ENCODE peak calls at places on chromosomes 2 and 18, in four cellular contexts. I is neuronal stem cell, S is H9, Q is IMR-90. K is an unnamed sample.

GRCh38 chr2:63763336-63764056 is 78.2 kb upstream of the UGP2 start:
- DNase-seq in I (no peak), S (no peak), Q (peak; percentile 28), K (peak; percentile 20)

GRCh38 chr2:98188351-98189046 is 101.5 kb downstream of the VWA3B start:
- DNase-seq in I (no peak), S (no peak), Q (no peak), K (no peak)

GRCh38 chr2:240922982-240923537 is 16.9 kb downstream of the CROCC2 start:
- DNase-seq in I (no peak), S (peak; percentile 19), Q (no peak), K (no peak)

GRCh38 chr2:3737128-3737527 is 33.8 kb downstream of the DCDC2C start:
- DNase-seq in I (no peak), S (no peak), Q (no peak), K (no peak)

GRCh38 chr2:113068706-113069485 is 1.1 kb downstream of the IL1F10 start:
- DNase-seq in I (no peak), S (no peak), Q (no peak), K (no peak)

GRCh38 chr18:77597726-77598125 is 348.1 kb downstream of the GALR1 start:
- DNase-seq in I (no peak), S (no peak), Q (no peak), K (no peak)

GRCh38 chr2:157853211-157853610 is 22.9 kb downstream of the ACVR1 start:
- DNase-seq in I (no peak), S (no peak), Q (no peak), K (no peak)

GRCh38 chr2:171598713-171599319 is 76.5 kb downstream of the CYBRD1 start:
- DNase-seq in I (peak; percentile 36), S (peak; percentile 39), Q (peak; percentile 77), K (peak; percentile 76)

GRCh38 chr2:207133493-207133861 is 32.3 kb downstream of the KLF7 start:
- DNase-seq in I (no peak), S (no peak), Q (no peak), K (no peak)

GRCh38 chr18:73270919-73271318 is 403.1 kb upstream of the NETO1 start:
- DNase-seq in I (no peak), S (no peak), Q (no peak), K (no peak)

GRCh38 chr2:216423071-216423470 is 10.8 kb downstream of the SMARCAL1 start:
- DNase-seq in I (no peak), S (no peak), Q (no peak), K (no peak)

GRCh38 chr2:207230261-207231105 is 64.7 kb upstream of the KLF7 start:
- DNase-seq in I (no peak), S (peak; percentile 58), Q (no peak), K (no peak)

GRCh38 chr2:180523629-180524340 is 456.6 kb upstream of the UBE2E3 start:
- DNase-seq in I (no peak), S (no peak), Q (peak; percentile 95), K (peak; percentile 88)

GRCh38 chr2:27839022-27839618 is 51.1 kb downstream of the RBKS start:
- DNase-seq in I (no peak), S (no peak), Q (no peak), K (no peak)

GRCh38 chr2:111100765-111101162 is 19.9 kb upstream of the BCL2L11 start:
- DNase-seq in I (no peak), S (no peak), Q (no peak), K (no peak)

GRCh38 chr18:51522821-51523220 is 325.3 kb upstream of the MEX3C start:
- DNase-seq in I (no peak), S (no peak), Q (no peak), K (no peak)

GRCh38 chr2:56001992-56002391 is 78.4 kb upstream of the EFEMP1 start:
- DNase-seq in I (no peak), S (no peak), Q (peak; percentile 32), K (peak; percentile 34)

GRCh38 chr2:6359964-6360363 is 505.7 kb downstream of the CMPK2 start:
- DNase-seq in I (no peak), S (no peak), Q (no peak), K (no peak)
- H2AFZ ChIP-seq in I (no peak overlapping the region), S (no peak overlapping the region), Q (no peak overlapping the region), K (no peak overlapping the region)

DNA sequence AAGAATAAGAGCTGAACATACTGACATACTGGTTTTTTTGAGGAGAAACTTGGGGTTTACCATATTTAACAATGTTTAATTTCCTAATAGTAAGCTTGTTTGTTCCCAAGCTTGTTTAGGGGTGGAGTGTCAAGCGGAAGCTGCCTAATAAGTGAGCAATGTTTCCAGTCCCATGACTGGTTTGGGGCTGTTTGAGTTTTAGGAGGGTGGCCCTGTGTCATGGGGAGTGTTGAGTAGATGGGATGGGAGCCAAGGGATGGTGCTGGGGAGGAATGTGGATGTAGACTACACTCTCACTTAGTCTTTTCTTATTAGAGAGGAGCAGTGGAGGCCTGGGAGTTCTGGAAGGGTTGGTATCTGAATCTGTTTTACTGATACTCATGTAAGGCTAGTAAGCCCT is 128.5 kb downstream of the TANC1 start:
- DNase-seq in I (no peak), S (no peak), Q (no peak), K (peak; percentile 40)
- H3K18ac ChIP-seq in I (no peak overlapping the region), S (no peak overlapping the region), Q (no peak overlapping the region), K (no peak overlapping the region)

GRCh38 chr2:167018590-167018989 is 130.3 kb downstream of the XIRP2 start:
- DNase-seq in I (no peak), S (no peak), Q (no peak), K (no peak)
- H3K27ac ChIP-seq in I (no peak overlapping the region), S (no peak overlapping the region), Q (no peak overlapping the region), K (no peak overlapping the region)

DNA sequence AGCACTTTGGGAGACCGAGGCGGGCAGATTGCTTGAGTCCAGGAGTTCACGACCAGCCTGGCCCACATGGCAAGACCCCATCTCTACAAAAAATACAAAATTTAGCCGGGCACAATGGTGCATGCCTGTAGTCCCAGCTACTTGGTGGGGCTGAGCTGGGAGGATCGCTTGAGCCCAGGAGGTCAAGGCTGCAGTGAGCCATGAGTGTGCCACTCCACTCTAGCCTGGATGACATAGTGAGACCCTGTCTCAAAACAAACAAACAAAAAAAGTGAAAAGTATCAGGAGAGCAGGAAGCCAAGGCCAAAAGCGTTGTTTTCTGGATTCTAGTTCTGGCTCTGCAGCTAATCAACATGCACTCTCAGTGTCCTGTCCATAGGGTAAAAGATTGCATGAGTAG is 10.7 kb upstream of the CLASP1 start:
- DNase-seq in I (no peak), S (no peak), Q (no peak), K (no peak)
- H2AFZ ChIP-seq in I (no peak overlapping the region), S (no peak overlapping the region), Q (no peak overlapping the region), K (no peak overlapping the region)

K was measured in mesenchymal stem cell.